ENCODE peak calls at places on chromosome 15, in ten cellular contexts. One of them, this sample, is unnamed.
A peak's percentile ranks its signal among the peaks of the same experiment; 100 is the strongest.

GRCh38 chr15:68807249-68807648 is 13.4 kb downstream of the ANP32A start:
- DNase-seq in body of pancreas: no peak
- DNase-seq in Peyer's patch: peak; percentile 18
- DNase-seq in spleen: no peak
- DNase-seq in adrenal gland: no peak
- DNase-seq in K562: no peak
- DNase-seq in transverse colon: peak; percentile 5
- DNase-seq in heart left ventricle: no peak
- DNase-seq in lower leg skin: peak; percentile 58
- DNase-seq in IMR-90: no peak
- DNase-seq in this sample: no peak

GRCh38 chr15:77415450-77416448 is 4.2 kb downstream of the PEAK1 start:
- DNase-seq in K562: peak; percentile 14
- DNase-seq in spleen: no peak
- DNase-seq in adrenal gland: peak; percentile 47
- DNase-seq in transverse colon: no peak
- DNase-seq in Peyer's patch: no peak
- DNase-seq in lower leg skin: peak; percentile 89
- DNase-seq in IMR-90: peak; percentile 60
- DNase-seq in heart left ventricle: no peak
- DNase-seq in body of pancreas: no peak
- DNase-seq in this sample: no peak

GRCh38 chr15:74382004-74382816 is 14.8 kb upstream of the CYP11A1 start:
- DNase-seq in body of pancreas: peak; percentile 83
- DNase-seq in adrenal gland: peak; percentile 88
- DNase-seq in K562: peak; percentile 86
- DNase-seq in spleen: peak; percentile 96
- DNase-seq in transverse colon: peak; percentile 87
- DNase-seq in Peyer's patch: peak; percentile 88
- DNase-seq in lower leg skin: peak; percentile 97
- DNase-seq in IMR-90: peak; percentile 75
- DNase-seq in heart left ventricle: peak; percentile 82
- DNase-seq in this sample: peak; percentile 89

GRCh38 chr15:43249699-43250203 is 17.0 kb downstream of the TGM5 start:
- DNase-seq in spleen: no peak
- DNase-seq in Peyer's patch: no peak
- DNase-seq in K562: peak; percentile 39
- DNase-seq in transverse colon: no peak
- DNase-seq in lower leg skin: peak; percentile 23
- DNase-seq in adrenal gland: no peak
- DNase-seq in IMR-90: peak; percentile 76
- DNase-seq in heart left ventricle: no peak
- DNase-seq in body of pancreas: no peak
- DNase-seq in this sample: no peak

GRCh38 chr15:67179411-67179995 is 75.0 kb downstream of the AAGAB start:
- DNase-seq in Peyer's patch: no peak
- DNase-seq in adrenal gland: no peak
- DNase-seq in transverse colon: no peak
- DNase-seq in heart left ventricle: no peak
- DNase-seq in lower leg skin: peak; percentile 82
- DNase-seq in K562: peak; percentile 46
- DNase-seq in spleen: no peak
- DNase-seq in IMR-90: no peak
- DNase-seq in body of pancreas: no peak
- DNase-seq in this sample: no peak

GRCh38 chr15:38253448-38253847 is 812 bp downstream of the SPRED1 start:
- DNase-seq in IMR-90: peak; percentile 75
- DNase-seq in spleen: no peak
- DNase-seq in K562: peak; percentile 66
- DNase-seq in transverse colon: peak; percentile 13
- DNase-seq in adrenal gland: peak; percentile 34
- DNase-seq in Peyer's patch: no peak
- DNase-seq in heart left ventricle: no peak
- DNase-seq in body of pancreas: no peak
- DNase-seq in lower leg skin: no peak
- DNase-seq in this sample: no peak

GRCh38 chr15:68205949-68206539 is 912 bp upstream of the CALML4 start:
- DNase-seq in heart left ventricle: peak; percentile 75
- DNase-seq in lower leg skin: peak; percentile 89
- DNase-seq in adrenal gland: peak; percentile 72
- DNase-seq in Peyer's patch: peak; percentile 86
- DNase-seq in IMR-90: no peak
- DNase-seq in body of pancreas: no peak
- DNase-seq in transverse colon: peak; percentile 92
- DNase-seq in K562: peak; percentile 84
- DNase-seq in spleen: peak; percentile 83
- DNase-seq in this sample: peak; percentile 81

GRCh38 chr15:82537351-82537908 is 2.8 kb downstream of the RPS17 start:
- DNase-seq in K562: no peak
- DNase-seq in body of pancreas: no peak
- DNase-seq in adrenal gland: no peak
- DNase-seq in transverse colon: no peak
- DNase-seq in heart left ventricle: no peak
- DNase-seq in lower leg skin: no peak
- DNase-seq in IMR-90: no peak
- DNase-seq in spleen: no peak
- DNase-seq in Peyer's patch: no peak
- DNase-seq in this sample: no peak

GRCh38 chr15:73941044-73941443 is 14.8 kb downstream of the LOXL1 start:
- DNase-seq in body of pancreas: no peak
- DNase-seq in K562: no peak
- DNase-seq in heart left ventricle: no peak
- DNase-seq in spleen: peak; percentile 54
- DNase-seq in adrenal gland: no peak
- DNase-seq in transverse colon: no peak
- DNase-seq in lower leg skin: no peak
- DNase-seq in IMR-90: peak; percentile 97
- DNase-seq in Peyer's patch: peak; percentile 30
- DNase-seq in this sample: peak; percentile 26

GRCh38 chr15:65392368-65392767 is 14.6 kb upstream of the IGDCC3 start:
- DNase-seq in lower leg skin: no peak
- DNase-seq in heart left ventricle: no peak
- DNase-seq in Peyer's patch: no peak
- DNase-seq in IMR-90: no peak
- DNase-seq in adrenal gland: no peak
- DNase-seq in K562: no peak
- DNase-seq in spleen: no peak
- DNase-seq in transverse colon: no peak
- DNase-seq in body of pancreas: no peak
- DNase-seq in this sample: peak; percentile 13

GRCh38 chr15:48084759-48085420 is 35.9 kb upstream of the SLC24A5 start:
- DNase-seq in transverse colon: no peak
- DNase-seq in IMR-90: peak; percentile 50
- DNase-seq in heart left ventricle: no peak
- DNase-seq in K562: peak; percentile 0
- DNase-seq in lower leg skin: no peak
- DNase-seq in adrenal gland: no peak
- DNase-seq in Peyer's patch: no peak
- DNase-seq in body of pancreas: no peak
- DNase-seq in spleen: no peak
- DNase-seq in this sample: no peak

GRCh38 chr15:95325763-95326688 is 1004.5 kb upstream of the NR2F2 start:
- DNase-seq in spleen: no peak
- DNase-seq in lower leg skin: no peak
- DNase-seq in adrenal gland: no peak
- DNase-seq in body of pancreas: no peak
- DNase-seq in transverse colon: no peak
- DNase-seq in Peyer's patch: no peak
- DNase-seq in IMR-90: no peak
- DNase-seq in heart left ventricle: no peak
- DNase-seq in K562: no peak
- DNase-seq in this sample: no peak

GRCh38 chr15:34755419-34755773 is 598 bp upstream of the GJD2 start:
- DNase-seq in transverse colon: no peak
- DNase-seq in IMR-90: no peak
- DNase-seq in Peyer's patch: no peak
- DNase-seq in body of pancreas: no peak
- DNase-seq in lower leg skin: no peak
- DNase-seq in adrenal gland: no peak
- DNase-seq in K562: no peak
- DNase-seq in heart left ventricle: no peak
- DNase-seq in spleen: no peak
- DNase-seq in this sample: no peak

GRCh38 chr15:34753236-34753894 is 1.4 kb downstream of the GJD2 start:
- DNase-seq in K562: peak; percentile 52
- DNase-seq in adrenal gland: peak; percentile 25
- DNase-seq in heart left ventricle: peak; percentile 16
- DNase-seq in lower leg skin: no peak
- DNase-seq in Peyer's patch: no peak
- DNase-seq in transverse colon: no peak
- DNase-seq in spleen: no peak
- DNase-seq in IMR-90: peak; percentile 71
- DNase-seq in body of pancreas: peak; percentile 29
- DNase-seq in this sample: no peak

GRCh38 chr15:34754171-34754580 is 622 bp downstream of the GJD2 start:
- DNase-seq in spleen: no peak
- DNase-seq in K562: no peak
- DNase-seq in transverse colon: no peak
- DNase-seq in adrenal gland: no peak
- DNase-seq in body of pancreas: no peak
- DNase-seq in lower leg skin: no peak
- DNase-seq in IMR-90: no peak
- DNase-seq in Peyer's patch: no peak
- DNase-seq in heart left ventricle: no peak
- DNase-seq in this sample: no peak

GRCh38 chr15:34757262-34757661 is 2.5 kb upstream of the GJD2 start:
- DNase-seq in Peyer's patch: no peak
- DNase-seq in IMR-90: no peak
- DNase-seq in body of pancreas: no peak
- DNase-seq in adrenal gland: no peak
- DNase-seq in lower leg skin: no peak
- DNase-seq in K562: no peak
- DNase-seq in spleen: no peak
- DNase-seq in heart left ventricle: no peak
- DNase-seq in transverse colon: no peak
- DNase-seq in this sample: no peak

DNA sequence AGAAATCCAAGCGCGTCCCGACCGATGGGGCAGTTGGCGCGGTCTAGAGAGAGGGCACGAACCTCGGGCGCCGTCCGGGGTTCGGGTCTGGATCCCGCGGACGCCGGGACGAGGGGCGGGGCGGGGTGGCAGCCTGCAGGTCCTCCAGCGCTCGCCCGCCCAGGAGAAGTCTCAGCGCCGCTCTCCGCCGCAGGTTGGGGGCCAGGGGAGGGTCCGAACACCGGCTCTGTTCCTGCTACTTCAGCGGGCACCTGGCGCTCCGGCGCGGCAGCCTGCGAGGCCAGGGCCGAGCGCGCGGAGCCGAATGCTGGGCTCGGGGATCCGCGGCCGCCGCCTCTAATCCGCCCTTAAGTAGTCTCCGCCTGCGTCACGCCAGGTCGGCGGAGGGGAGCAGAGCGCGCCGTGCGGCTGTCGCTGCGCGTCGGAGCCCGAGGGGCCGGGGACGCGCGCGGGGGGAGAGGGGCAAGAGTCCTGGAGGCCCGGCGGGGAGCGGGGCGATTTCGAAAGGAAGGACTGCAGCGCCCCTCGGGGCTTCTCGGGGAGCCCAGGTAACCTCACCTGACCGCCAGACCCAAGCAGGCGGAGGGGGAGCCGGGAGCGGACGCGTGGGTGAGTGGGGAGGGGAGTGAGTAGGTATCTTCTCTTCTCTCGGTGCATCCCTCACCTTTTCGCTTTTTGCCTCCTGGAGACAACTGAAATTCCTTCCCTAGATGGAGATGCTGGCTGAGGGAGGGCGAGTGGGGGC is at the start of gene GJD2:
- DNase-seq in spleen: no peak
- DNase-seq in heart left ventricle: no peak
- DNase-seq in K562: peak; percentile 6
- DNase-seq in transverse colon: no peak
- DNase-seq in IMR-90: no peak
- DNase-seq in adrenal gland: no peak
- DNase-seq in lower leg skin: no peak
- DNase-seq in body of pancreas: no peak
- DNase-seq in Peyer's patch: no peak
- DNase-seq in this sample: no peak
- H3K4me3 ChIP-seq in spleen: no peak within 1 kb of the TSS
- H3K4me3 ChIP-seq in heart left ventricle: peak within 1 kb of the TSS; percentile 47
- H3K4me3 ChIP-seq in K562: peak within 1 kb of the TSS; percentile 25
- H3K4me3 ChIP-seq in transverse colon: no peak within 1 kb of the TSS
- H3K4me3 ChIP-seq in IMR-90: no peak within 1 kb of the TSS
- H3K4me3 ChIP-seq in adrenal gland: no peak within 1 kb of the TSS
- H3K4me3 ChIP-seq in lower leg skin: no peak within 1 kb of the TSS
- H3K4me3 ChIP-seq in body of pancreas: peak within 1 kb of the TSS; percentile 15
- H3K4me3 ChIP-seq in Peyer's patch: no peak within 1 kb of the TSS
- H3K4me3 ChIP-seq in this sample: no peak within 1 kb of the TSS

DNA sequence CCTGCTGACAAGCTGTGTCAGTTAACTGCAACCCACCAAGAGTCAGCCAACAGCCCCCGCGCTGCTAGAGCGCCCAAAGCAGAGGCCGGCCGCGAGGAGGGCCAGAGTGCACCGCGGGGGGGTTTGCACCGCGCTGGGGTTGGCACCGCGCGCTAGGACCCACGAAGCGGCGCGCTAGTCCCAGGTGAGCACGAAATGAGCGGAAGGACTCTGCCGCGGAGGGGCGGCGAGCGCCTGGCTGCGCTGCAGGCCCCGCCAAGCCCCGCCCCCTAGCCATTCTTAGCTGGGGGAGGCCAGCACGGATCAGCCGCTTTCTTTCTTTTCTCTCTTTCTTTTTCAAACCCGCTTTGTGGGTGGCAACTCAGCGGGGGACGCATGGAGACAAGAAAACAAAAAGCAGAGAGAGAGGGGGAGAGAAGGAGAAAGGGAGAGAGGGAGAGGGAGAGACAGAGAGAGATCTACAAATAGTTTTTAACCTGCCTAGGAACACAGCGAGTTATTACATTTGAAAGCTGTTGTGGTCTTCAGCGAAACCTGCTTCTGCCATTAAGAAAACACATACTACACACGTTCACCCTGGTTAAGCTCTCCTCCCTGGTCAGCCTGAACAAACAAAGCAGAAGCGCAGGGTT is 6.9 kb upstream of the FOXB1 start:
- DNase-seq in transverse colon: no peak
- DNase-seq in adrenal gland: no peak
- DNase-seq in spleen: no peak
- DNase-seq in heart left ventricle: no peak
- DNase-seq in lower leg skin: no peak
- DNase-seq in Peyer's patch: peak; percentile 51
- DNase-seq in body of pancreas: no peak
- DNase-seq in K562: peak; percentile 39
- DNase-seq in IMR-90: no peak
- DNase-seq in this sample: no peak
- TF ChIP-seq CTCF in transverse colon: no peak
- TF ChIP-seq CTCF in adrenal gland: no peak
- TF ChIP-seq CTCF in spleen: no peak
- TF ChIP-seq CTCF in heart left ventricle: no peak
- TF ChIP-seq CTCF in lower leg skin: no peak
- TF ChIP-seq CTCF in Peyer's patch: no peak
- TF ChIP-seq CTCF in body of pancreas: no peak
- TF ChIP-seq CTCF in K562: no peak
- TF ChIP-seq CTCF in IMR-90: no peak
- TF ChIP-seq CTCF in this sample: no peak

GRCh38 chr15:80984856-80985255 is 4.8 kb downstream of the MESD start:
- DNase-seq in spleen: no peak
- DNase-seq in lower leg skin: no peak
- DNase-seq in transverse colon: peak; percentile 14
- DNase-seq in body of pancreas: no peak
- DNase-seq in Peyer's patch: no peak
- DNase-seq in heart left ventricle: no peak
- DNase-seq in IMR-90: no peak
- DNase-seq in K562: no peak
- DNase-seq in adrenal gland: peak; percentile 54
- DNase-seq in this sample: no peak
- TF ChIP-seq POLR2A in spleen: no peak
- TF ChIP-seq POLR2A in lower leg skin: no peak
- TF ChIP-seq POLR2A in transverse colon: no peak
- TF ChIP-seq POLR2A in body of pancreas: no peak
- TF ChIP-seq POLR2A in Peyer's patch: no peak
- TF ChIP-seq POLR2A in heart left ventricle: no peak
- TF ChIP-seq POLR2A in IMR-90: no peak
- TF ChIP-seq POLR2A in K562: no peak
- TF ChIP-seq POLR2A in adrenal gland: no peak
- TF ChIP-seq POLR2A in this sample: no peak

GRCh38 chr15:81265944-81266775 is 57.8 kb downstream of the STARD5 start:
- DNase-seq in body of pancreas: peak; percentile 86
- DNase-seq in adrenal gland: peak; percentile 66
- DNase-seq in spleen: peak; percentile 93
- DNase-seq in heart left ventricle: peak; percentile 75
- DNase-seq in Peyer's patch: peak; percentile 82
- DNase-seq in transverse colon: peak; percentile 86
- DNase-seq in lower leg skin: peak; percentile 96
- DNase-seq in IMR-90: peak; percentile 80
- DNase-seq in K562: peak; percentile 92
- DNase-seq in this sample: peak; percentile 83
- H3K4me3 ChIP-seq in body of pancreas: no peak overlapping the region
- H3K4me3 ChIP-seq in adrenal gland: no peak overlapping the region
- H3K4me3 ChIP-seq in spleen: no peak overlapping the region
- H3K4me3 ChIP-seq in heart left ventricle: no peak overlapping the region
- H3K4me3 ChIP-seq in Peyer's patch: peak overlapping the region; percentile 21
- H3K4me3 ChIP-seq in transverse colon: no peak overlapping the region
- H3K4me3 ChIP-seq in lower leg skin: no peak overlapping the region
- H3K4me3 ChIP-seq in IMR-90: no peak overlapping the region
- H3K4me3 ChIP-seq in K562: no peak overlapping the region
- H3K4me3 ChIP-seq in this sample: peak overlapping the region; percentile 17

This sample was measured in right lobe of liver.